ENCODE peak calls at places on chromosomes 1 and 21, in five cellular contexts. One of them, this sample, is unnamed.

GRCh38 chr1:200780545-200781444 is 42.1 kb downstream of the CAMSAP2 start:
- DNase-seq in GM23248: peak
- DNase-seq in mesendoderm: peak
- DNase-seq in left lung: no peak
- DNase-seq in CD8-positive, alpha-beta memory T cell: no peak
- DNase-seq in this sample: no peak

GRCh38 chr1:37661401-37661800 is 26.7 kb upstream of the RSPO1 start:
- DNase-seq in CD8-positive, alpha-beta memory T cell: no peak
- DNase-seq in mesendoderm: peak
- DNase-seq in left lung: no peak
- DNase-seq in GM23248: peak
- DNase-seq in this sample: no peak

GRCh38 chr1:245260116-245260882 is 105.5 kb downstream of the KIF26B start:
- DNase-seq in left lung: no peak
- DNase-seq in CD8-positive, alpha-beta memory T cell: no peak
- DNase-seq in GM23248: no peak
- DNase-seq in mesendoderm: no peak
- DNase-seq in this sample: no peak

GRCh38 chr1:155277896-155278688 is 829 bp downstream of the HCN3 start:
- DNase-seq in GM23248: peak
- DNase-seq in mesendoderm: peak
- DNase-seq in CD8-positive, alpha-beta memory T cell: peak
- DNase-seq in left lung: peak
- DNase-seq in this sample: no peak

GRCh38 chr1:201648911-201649775 is 110.2 kb downstream of the NAV1 start:
- DNase-seq in mesendoderm: peak
- DNase-seq in CD8-positive, alpha-beta memory T cell: no peak
- DNase-seq in GM23248: peak
- DNase-seq in left lung: peak
- DNase-seq in this sample: no peak

GRCh38 chr1:205444300-205444930 is 11.4 kb downstream of the BLACAT1 start:
- DNase-seq in left lung: no peak
- DNase-seq in GM23248: no peak
- DNase-seq in CD8-positive, alpha-beta memory T cell: no peak
- DNase-seq in mesendoderm: no peak
- DNase-seq in this sample: no peak

GRCh38 chr1:8425781-8426161 is 107.9 kb downstream of the SLC45A1 start:
- DNase-seq in left lung: no peak
- DNase-seq in mesendoderm: no peak
- DNase-seq in GM23248: no peak
- DNase-seq in CD8-positive, alpha-beta memory T cell: no peak
- DNase-seq in this sample: no peak

GRCh38 chr1:5933050-5933449 is 59.2 kb downstream of the NPHP4 start:
- DNase-seq in CD8-positive, alpha-beta memory T cell: no peak
- DNase-seq in mesendoderm: no peak
- DNase-seq in left lung: no peak
- DNase-seq in GM23248: no peak
- DNase-seq in this sample: no peak

GRCh38 chr1:227314014-227314848 is 4.1 kb downstream of the CDC42BPA start:
- DNase-seq in mesendoderm: no peak
- DNase-seq in CD8-positive, alpha-beta memory T cell: no peak
- DNase-seq in GM23248: peak
- DNase-seq in left lung: no peak
- DNase-seq in this sample: no peak

GRCh38 chr1:158117854-158118691 is 62.6 kb upstream of the CD1D start:
- DNase-seq in left lung: peak
- DNase-seq in CD8-positive, alpha-beta memory T cell: peak
- DNase-seq in GM23248: peak
- DNase-seq in mesendoderm: peak
- DNase-seq in this sample: no peak

GRCh38 chr1:94329986-94330385 is 88.2 kb upstream of the ABCD3 start:
- DNase-seq in GM23248: peak
- DNase-seq in CD8-positive, alpha-beta memory T cell: no peak
- DNase-seq in mesendoderm: peak
- DNase-seq in left lung: no peak
- DNase-seq in this sample: no peak

GRCh38 chr1:225467193-225468020 is 39.6 kb upstream of the LBR start:
- DNase-seq in mesendoderm: no peak
- DNase-seq in GM23248: no peak
- DNase-seq in left lung: peak
- DNase-seq in CD8-positive, alpha-beta memory T cell: peak
- DNase-seq in this sample: no peak

GRCh38 chr1:209815931-209816338 is 10.0 kb upstream of the IRF6 start:
- DNase-seq in GM23248: no peak
- DNase-seq in left lung: no peak
- DNase-seq in CD8-positive, alpha-beta memory T cell: no peak
- DNase-seq in mesendoderm: no peak
- DNase-seq in this sample: no peak

GRCh38 chr1:92933459-92933858 is 27.8 kb downstream of the DIPK1A start:
- DNase-seq in GM23248: peak
- DNase-seq in mesendoderm: no peak
- DNase-seq in left lung: no peak
- DNase-seq in CD8-positive, alpha-beta memory T cell: no peak
- DNase-seq in this sample: no peak

GRCh38 chr1:54381524-54381923 is 24.7 kb downstream of the SSBP3 start:
- DNase-seq in mesendoderm: no peak
- DNase-seq in GM23248: no peak
- DNase-seq in CD8-positive, alpha-beta memory T cell: no peak
- DNase-seq in left lung: no peak
- DNase-seq in this sample: no peak

GRCh38 chr1:44354268-44354839 is 703 bp downstream of the ERI3 start:
- DNase-seq in CD8-positive, alpha-beta memory T cell: no peak
- DNase-seq in left lung: no peak
- DNase-seq in mesendoderm: peak
- DNase-seq in GM23248: peak
- DNase-seq in this sample: no peak

GRCh38 chr21:42563261-42564045 is 49.8 kb downstream of the SLC37A1 start:
- DNase-seq in GM23248: no peak
- DNase-seq in CD8-positive, alpha-beta memory T cell: no peak
- DNase-seq in mesendoderm: no peak
- DNase-seq in left lung: peak
- DNase-seq in this sample: peak

GRCh38 chr1:56617141-56617540 is 28.0 kb upstream of the PRKAA2 start:
- DNase-seq in mesendoderm: no peak
- DNase-seq in CD8-positive, alpha-beta memory T cell: no peak
- DNase-seq in left lung: no peak
- DNase-seq in GM23248: no peak
- DNase-seq in this sample: no peak

GRCh38 chr1:87872692-87873091 is 544.0 kb downstream of the LMO4 start:
- DNase-seq in mesendoderm: no peak
- DNase-seq in left lung: no peak
- DNase-seq in CD8-positive, alpha-beta memory T cell: no peak
- DNase-seq in GM23248: no peak
- DNase-seq in this sample: no peak

GRCh38 chr1:42941640-42942330 is 16.9 kb downstream of the SLC2A1 start:
- DNase-seq in left lung: peak
- DNase-seq in GM23248: peak
- DNase-seq in mesendoderm: peak
- DNase-seq in CD8-positive, alpha-beta memory T cell: no peak
- DNase-seq in this sample: no peak

GRCh38 chr1:151011154-151011850 is 3.1 kb downstream of the PRUNE1 start:
- DNase-seq in left lung: no peak
- DNase-seq in mesendoderm: no peak
- DNase-seq in GM23248: peak
- DNase-seq in CD8-positive, alpha-beta memory T cell: no peak
- DNase-seq in this sample: no peak

GRCh38 chr1:189657715-189658114 is 819.9 kb downstream of the BRINP3 start:
- DNase-seq in left lung: no peak
- DNase-seq in CD8-positive, alpha-beta memory T cell: no peak
- DNase-seq in mesendoderm: no peak
- DNase-seq in GM23248: no peak
- DNase-seq in this sample: no peak

GRCh38 chr1:221053889-221054288 is 174.6 kb downstream of the HLX start:
- DNase-seq in CD8-positive, alpha-beta memory T cell: no peak
- DNase-seq in mesendoderm: no peak
- DNase-seq in GM23248: no peak
- DNase-seq in left lung: no peak
- DNase-seq in this sample: no peak

GRCh38 chr1:170866646-170867045 is 68.7 kb upstream of the MROH9 start:
- DNase-seq in GM23248: no peak
- DNase-seq in CD8-positive, alpha-beta memory T cell: no peak
- DNase-seq in mesendoderm: no peak
- DNase-seq in left lung: no peak
- DNase-seq in this sample: no peak

GRCh38 chr1:160429125-160429551 is 28.8 kb downstream of the VANGL2 start:
- DNase-seq in GM23248: no peak
- DNase-seq in left lung: no peak
- DNase-seq in mesendoderm: no peak
- DNase-seq in CD8-positive, alpha-beta memory T cell: peak
- DNase-seq in this sample: no peak

GRCh38 chr21:44059710-44060109 is 47.5 kb upstream of the PWP2 start:
- DNase-seq in GM23248: no peak
- DNase-seq in mesendoderm: no peak
- DNase-seq in CD8-positive, alpha-beta memory T cell: no peak
- DNase-seq in left lung: no peak
- DNase-seq in this sample: no peak

GRCh38 chr21:45000637-45001133 is 60.9 kb downstream of the SLX9 start:
- DNase-seq in CD8-positive, alpha-beta memory T cell: no peak
- DNase-seq in left lung: no peak
- DNase-seq in GM23248: no peak
- DNase-seq in mesendoderm: no peak
- DNase-seq in this sample: no peak

GRCh38 chr1:153563991-153564390 is 1.7 kb downstream of the S100A2 start:
- DNase-seq in GM23248: no peak
- DNase-seq in mesendoderm: no peak
- DNase-seq in left lung: no peak
- DNase-seq in CD8-positive, alpha-beta memory T cell: no peak
- DNase-seq in this sample: no peak
- H3K4me3 ChIP-seq in GM23248: no peak
- H3K4me3 ChIP-seq in mesendoderm: no peak
- H3K4me3 ChIP-seq in left lung: no peak
- H3K4me3 ChIP-seq in CD8-positive, alpha-beta memory T cell: no peak
- H3K4me3 ChIP-seq in this sample: no peak

GRCh38 chr1:32286763-32287162 is 5.1 kb upstream of the HDAC1 start:
- DNase-seq in CD8-positive, alpha-beta memory T cell: no peak
- DNase-seq in mesendoderm: peak
- DNase-seq in left lung: no peak
- DNase-seq in GM23248: no peak
- DNase-seq in this sample: no peak

GRCh38 chr1:32285658-32286057 is 6.2 kb upstream of the HDAC1 start:
- DNase-seq in mesendoderm: no peak
- DNase-seq in CD8-positive, alpha-beta memory T cell: no peak
- DNase-seq in GM23248: no peak
- DNase-seq in left lung: no peak
- DNase-seq in this sample: no peak

GRCh38 chr1:32291708-32292508 is at the start of gene HDAC1:
- DNase-seq in mesendoderm: peak
- DNase-seq in CD8-positive, alpha-beta memory T cell: peak
- DNase-seq in left lung: peak
- DNase-seq in GM23248: peak
- DNase-seq in this sample: peak

GRCh38 chr1:32291145-32291707 is 657 bp upstream of the HDAC1 start:
- DNase-seq in mesendoderm: peak
- DNase-seq in GM23248: peak
- DNase-seq in CD8-positive, alpha-beta memory T cell: no peak
- DNase-seq in left lung: no peak
- DNase-seq in this sample: no peak

DNA sequence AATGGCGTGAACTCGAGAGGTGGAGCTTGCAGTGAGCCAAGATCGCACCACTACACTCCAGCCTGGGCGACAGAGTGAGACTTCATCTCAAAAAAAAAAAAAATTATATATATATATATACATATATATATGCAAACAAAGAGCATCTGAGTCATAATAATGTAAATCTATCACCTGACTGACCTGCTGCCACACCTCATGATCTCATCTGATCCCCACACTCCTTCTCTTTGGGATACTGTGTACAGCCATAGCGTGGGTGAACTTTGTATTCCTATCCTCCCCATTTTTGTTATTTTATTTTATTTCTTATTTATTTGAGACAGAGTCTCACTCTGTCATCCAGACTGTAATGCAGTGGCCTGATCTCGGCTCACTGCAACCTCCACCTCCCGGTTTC is 2.6 kb upstream of the HDAC1 start:
- DNase-seq in mesendoderm: no peak
- DNase-seq in GM23248: no peak
- DNase-seq in CD8-positive, alpha-beta memory T cell: no peak
- DNase-seq in left lung: no peak
- DNase-seq in this sample: no peak
- H3K27ac ChIP-seq in mesendoderm: no peak
- H3K27ac ChIP-seq in GM23248: no peak
- H3K27ac ChIP-seq in CD8-positive, alpha-beta memory T cell: no peak
- H3K27ac ChIP-seq in left lung: no peak
- H3K27ac ChIP-seq in this sample: no peak

DNA sequence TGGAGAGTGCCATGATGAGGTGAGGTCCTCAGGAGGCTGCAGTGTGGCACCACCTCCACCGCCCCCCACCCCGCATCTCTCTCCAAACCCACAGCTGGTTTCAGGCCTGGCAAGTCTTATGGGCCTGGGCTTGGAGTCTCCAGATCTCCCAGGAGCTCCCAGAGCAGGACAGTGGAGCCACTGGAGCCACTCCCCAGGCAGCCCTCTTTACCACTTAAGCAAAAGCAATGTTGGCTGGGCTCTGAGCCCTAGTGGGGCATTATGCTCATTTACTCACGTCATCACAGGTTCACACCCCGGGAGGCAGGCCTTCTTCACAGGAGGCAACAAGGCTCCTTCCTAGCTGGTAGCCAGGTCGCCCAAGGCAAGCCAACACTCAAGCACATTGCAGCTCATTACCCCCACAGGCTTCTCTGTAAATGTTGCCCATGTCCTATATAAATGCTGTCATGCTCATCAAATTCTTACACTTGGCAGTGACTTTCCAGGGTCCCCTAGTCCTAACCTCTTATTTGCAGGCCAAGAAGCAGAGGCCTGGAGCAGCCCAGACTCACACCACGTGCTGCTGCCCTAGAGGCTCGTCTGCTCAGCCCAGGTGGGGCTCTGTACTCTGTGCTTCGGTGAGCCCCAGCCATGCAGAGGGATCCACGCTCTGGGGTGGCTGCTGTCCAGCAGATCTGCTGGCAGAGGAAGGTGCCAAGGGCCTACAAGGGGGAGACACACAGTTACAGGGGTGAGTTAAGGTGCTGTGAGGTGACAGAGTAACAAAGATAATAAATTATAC is 459.3 kb downstream of the MATN1 start:
- DNase-seq in CD8-positive, alpha-beta memory T cell: no peak
- DNase-seq in mesendoderm: no peak
- DNase-seq in GM23248: no peak
- DNase-seq in left lung: no peak
- DNase-seq in this sample: no peak
- H3K4me3 ChIP-seq in CD8-positive, alpha-beta memory T cell: no peak
- H3K4me3 ChIP-seq in mesendoderm: no peak
- H3K4me3 ChIP-seq in GM23248: no peak
- H3K4me3 ChIP-seq in left lung: no peak
- H3K4me3 ChIP-seq in this sample: no peak

GRCh38 chr1:108722292-108722691 is 9.6 kb downstream of the FNDC7 start:
- DNase-seq in CD8-positive, alpha-beta memory T cell: no peak
- DNase-seq in GM23248: peak
- DNase-seq in left lung: no peak
- DNase-seq in mesendoderm: no peak
- DNase-seq in this sample: no peak
- H3K27ac ChIP-seq in CD8-positive, alpha-beta memory T cell: no peak
- H3K27ac ChIP-seq in GM23248: peak
- H3K27ac ChIP-seq in left lung: no peak
- H3K27ac ChIP-seq in mesendoderm: no peak
- H3K27ac ChIP-seq in this sample: no peak

This sample was measured in dorsolateral prefrontal cortex.